ENCODE peak calls at places on chromosomes 12 and 14, in seven cellular contexts. One of them, this sample, is unnamed.

GRCh38 chr14:93011650-93012317 is 88.8 kb downstream of the CHGA start:
- DNase-seq in CD4-positive, alpha-beta memory T cell: no peak
- DNase-seq in IMR-90: no peak
- DNase-seq in lung: no peak
- DNase-seq in fibroblast of lung: no peak
- DNase-seq in uterus: no peak
- DNase-seq in HAP-1: no peak
- DNase-seq in this sample: no peak

GRCh38 chr12:56529656-56530055 is 8.0 kb downstream of the RBMS2 start:
- DNase-seq in uterus: no peak
- DNase-seq in IMR-90: no peak
- DNase-seq in HAP-1: no peak
- DNase-seq in lung: no peak
- DNase-seq in fibroblast of lung: peak; percentile 54
- DNase-seq in CD4-positive, alpha-beta memory T cell: no peak
- DNase-seq in this sample: no peak

GRCh38 chr12:53623526-53623925 is 2.7 kb downstream of the ATF7 start:
- DNase-seq in lung: no peak
- DNase-seq in fibroblast of lung: peak; percentile 70
- DNase-seq in IMR-90: peak; percentile 66
- DNase-seq in CD4-positive, alpha-beta memory T cell: no peak
- DNase-seq in uterus: no peak
- DNase-seq in HAP-1: peak; percentile 27
- DNase-seq in this sample: no peak

GRCh38 chr12:86261142-86261541 is 5.0 kb upstream of the MGAT4C start:
- DNase-seq in IMR-90: peak; percentile 41
- DNase-seq in HAP-1: no peak
- DNase-seq in fibroblast of lung: peak; percentile 70
- DNase-seq in uterus: no peak
- DNase-seq in CD4-positive, alpha-beta memory T cell: no peak
- DNase-seq in lung: no peak
- DNase-seq in this sample: no peak

GRCh38 chr12:27619308-27619707 is 76.9 kb upstream of the REP15 start:
- DNase-seq in lung: no peak
- DNase-seq in HAP-1: no peak
- DNase-seq in uterus: no peak
- DNase-seq in fibroblast of lung: peak; percentile 77
- DNase-seq in IMR-90: peak; percentile 90
- DNase-seq in CD4-positive, alpha-beta memory T cell: no peak
- DNase-seq in this sample: no peak

GRCh38 chr12:66232258-66232657 is 43.2 kb downstream of the IRAK3 start:
- DNase-seq in HAP-1: no peak
- DNase-seq in uterus: no peak
- DNase-seq in lung: no peak
- DNase-seq in IMR-90: no peak
- DNase-seq in CD4-positive, alpha-beta memory T cell: no peak
- DNase-seq in fibroblast of lung: no peak
- DNase-seq in this sample: no peak

GRCh38 chr14:105414456-105415371 is 4.9 kb upstream of the MTA1 start:
- DNase-seq in lung: peak; percentile 55
- DNase-seq in IMR-90: peak; percentile 52
- DNase-seq in uterus: peak; percentile 64
- DNase-seq in HAP-1: peak; percentile 57
- DNase-seq in CD4-positive, alpha-beta memory T cell: peak; percentile 56
- DNase-seq in fibroblast of lung: peak; percentile 63
- DNase-seq in this sample: peak; percentile 82

GRCh38 chr12:2034633-2035420 is 18.0 kb upstream of the CACNA1C start:
- DNase-seq in lung: peak; percentile 81
- DNase-seq in CD4-positive, alpha-beta memory T cell: peak; percentile 74
- DNase-seq in IMR-90: peak; percentile 66
- DNase-seq in HAP-1: peak; percentile 76
- DNase-seq in uterus: peak; percentile 88
- DNase-seq in fibroblast of lung: peak; percentile 77
- DNase-seq in this sample: peak; percentile 72

GRCh38 chr12:113222730-113223531 is 1.7 kb downstream of the TPCN1 start:
- DNase-seq in fibroblast of lung: peak; percentile 96
- DNase-seq in uterus: peak; percentile 77
- DNase-seq in IMR-90: peak; percentile 92
- DNase-seq in CD4-positive, alpha-beta memory T cell: no peak
- DNase-seq in lung: peak; percentile 72
- DNase-seq in HAP-1: peak; percentile 37
- DNase-seq in this sample: peak; percentile 83

GRCh38 chr12:31768046-31768445 is 39.2 kb upstream of the AMN1 start:
- DNase-seq in CD4-positive, alpha-beta memory T cell: no peak
- DNase-seq in lung: no peak
- DNase-seq in uterus: no peak
- DNase-seq in IMR-90: no peak
- DNase-seq in fibroblast of lung: no peak
- DNase-seq in HAP-1: no peak
- DNase-seq in this sample: no peak

GRCh38 chr12:4012977-4013968 is 140.1 kb upstream of the PARP11 start:
- DNase-seq in lung: no peak
- DNase-seq in IMR-90: no peak
- DNase-seq in HAP-1: no peak
- DNase-seq in CD4-positive, alpha-beta memory T cell: no peak
- DNase-seq in uterus: no peak
- DNase-seq in fibroblast of lung: no peak
- DNase-seq in this sample: no peak

GRCh38 chr14:35416108-35416750 is 11.7 kb upstream of the NFKBIA start:
- DNase-seq in CD4-positive, alpha-beta memory T cell: peak; percentile 91
- DNase-seq in lung: no peak
- DNase-seq in uterus: no peak
- DNase-seq in IMR-90: no peak
- DNase-seq in HAP-1: no peak
- DNase-seq in fibroblast of lung: no peak
- DNase-seq in this sample: no peak

GRCh38 chr14:30990766-30991165 is 34.7 kb upstream of the AP4S1 start:
- DNase-seq in fibroblast of lung: peak; percentile 37
- DNase-seq in uterus: no peak
- DNase-seq in HAP-1: no peak
- DNase-seq in IMR-90: peak; percentile 54
- DNase-seq in lung: no peak
- DNase-seq in CD4-positive, alpha-beta memory T cell: no peak
- DNase-seq in this sample: no peak

GRCh38 chr12:89405626-89406342 is 53.5 kb upstream of the DUSP6 start:
- DNase-seq in CD4-positive, alpha-beta memory T cell: no peak
- DNase-seq in uterus: no peak
- DNase-seq in IMR-90: no peak
- DNase-seq in HAP-1: no peak
- DNase-seq in fibroblast of lung: no peak
- DNase-seq in lung: no peak
- DNase-seq in this sample: no peak

GRCh38 chr12:70319632-70320031 is 46.5 kb upstream of the KCNMB4 start:
- DNase-seq in IMR-90: no peak
- DNase-seq in CD4-positive, alpha-beta memory T cell: no peak
- DNase-seq in HAP-1: no peak
- DNase-seq in fibroblast of lung: no peak
- DNase-seq in lung: no peak
- DNase-seq in uterus: no peak
- DNase-seq in this sample: no peak

GRCh38 chr12:70314145-70314544 is 51.9 kb upstream of the KCNMB4 start:
- DNase-seq in HAP-1: no peak
- DNase-seq in IMR-90: no peak
- DNase-seq in uterus: no peak
- DNase-seq in fibroblast of lung: no peak
- DNase-seq in CD4-positive, alpha-beta memory T cell: no peak
- DNase-seq in lung: no peak
- DNase-seq in this sample: no peak

GRCh38 chr12:70321182-70321581 is 44.9 kb upstream of the KCNMB4 start:
- DNase-seq in HAP-1: no peak
- DNase-seq in CD4-positive, alpha-beta memory T cell: no peak
- DNase-seq in fibroblast of lung: no peak
- DNase-seq in IMR-90: no peak
- DNase-seq in uterus: no peak
- DNase-seq in lung: no peak
- DNase-seq in this sample: no peak

DNA sequence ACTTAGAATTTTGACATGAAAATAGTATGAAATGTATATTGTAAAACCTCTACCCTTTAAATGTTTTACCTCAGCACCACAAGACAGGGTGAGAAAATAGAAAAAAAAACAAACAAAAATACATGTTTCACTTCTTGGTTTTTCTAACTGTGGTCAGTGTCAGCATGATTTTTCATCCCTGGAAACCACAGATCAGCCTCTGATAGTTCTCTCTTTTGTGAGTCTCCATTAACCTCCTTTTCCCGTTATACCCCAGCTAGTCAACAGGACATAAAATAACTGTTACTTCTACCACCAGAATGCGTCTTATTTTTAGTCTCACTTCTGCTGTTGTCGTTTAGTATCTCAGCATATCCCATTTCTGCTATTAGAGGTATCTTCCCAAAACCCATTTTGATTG is 48.3 kb upstream of the KCNMB4 start:
- DNase-seq in IMR-90: no peak
- DNase-seq in uterus: no peak
- DNase-seq in HAP-1: no peak
- DNase-seq in fibroblast of lung: no peak
- DNase-seq in CD4-positive, alpha-beta memory T cell: no peak
- DNase-seq in lung: no peak
- DNase-seq in this sample: no peak
- H3K4me1 ChIP-seq in IMR-90: no peaks in the 10 kb centered on the region
- H3K4me1 ChIP-seq in uterus: no peaks in the 10 kb centered on the region
- H3K4me1 ChIP-seq in HAP-1: no peaks in the 10 kb centered on the region
- H3K4me1 ChIP-seq in fibroblast of lung: no peaks in the 10 kb centered on the region
- H3K4me1 ChIP-seq in CD4-positive, alpha-beta memory T cell: peaks cover 19% of the 10 kb centered on the region
- H3K4me1 ChIP-seq in lung: no peaks in the 10 kb centered on the region
- H3K4me1 ChIP-seq in this sample: no peaks in the 10 kb centered on the region

GRCh38 chr14:68945190-68945584 is 33.9 kb downstream of the ACTN1 start:
- DNase-seq in CD4-positive, alpha-beta memory T cell: no peak
- DNase-seq in IMR-90: no peak
- DNase-seq in HAP-1: no peak
- DNase-seq in lung: no peak
- DNase-seq in fibroblast of lung: no peak
- DNase-seq in uterus: no peak
- DNase-seq in this sample: no peak
- H3K4me1 ChIP-seq in CD4-positive, alpha-beta memory T cell: peaks cover 15% of the 10 kb centered on the region
- H3K4me1 ChIP-seq in IMR-90: peaks cover 74% of the 10 kb centered on the region
- H3K4me1 ChIP-seq in HAP-1: peaks cover 9% of the 10 kb centered on the region
- H3K4me1 ChIP-seq in lung: peaks cover 41% of the 10 kb centered on the region
- H3K4me1 ChIP-seq in fibroblast of lung: peaks cover 58% of the 10 kb centered on the region
- H3K4me1 ChIP-seq in uterus: peaks cover 17% of the 10 kb centered on the region
- H3K4me1 ChIP-seq in this sample: no peaks in the 10 kb centered on the region

GRCh38 chr12:46659844-46660243 is 166.0 kb downstream of the SLC38A4 start:
- DNase-seq in CD4-positive, alpha-beta memory T cell: no peak
- DNase-seq in uterus: no peak
- DNase-seq in IMR-90: no peak
- DNase-seq in HAP-1: no peak
- DNase-seq in fibroblast of lung: no peak
- DNase-seq in lung: no peak
- DNase-seq in this sample: no peak

GRCh38 chr12:46660276-46660675 is 165.5 kb downstream of the SLC38A4 start:
- DNase-seq in fibroblast of lung: peak; percentile 56
- DNase-seq in HAP-1: no peak
- DNase-seq in lung: no peak
- DNase-seq in IMR-90: peak; percentile 30
- DNase-seq in uterus: no peak
- DNase-seq in CD4-positive, alpha-beta memory T cell: no peak
- DNase-seq in this sample: no peak

GRCh38 chr12:46659032-46659703 is 166.6 kb downstream of the SLC38A4 start:
- DNase-seq in uterus: no peak
- DNase-seq in CD4-positive, alpha-beta memory T cell: no peak
- DNase-seq in fibroblast of lung: peak; percentile 42
- DNase-seq in HAP-1: no peak
- DNase-seq in lung: no peak
- DNase-seq in IMR-90: peak; percentile 36
- DNase-seq in this sample: no peak

GRCh38 chr12:46661161-46661845 is 164.5 kb downstream of the SLC38A4 start:
- DNase-seq in lung: no peak
- DNase-seq in uterus: peak; percentile 50
- DNase-seq in fibroblast of lung: peak; percentile 96
- DNase-seq in IMR-90: peak; percentile 95
- DNase-seq in HAP-1: peak; percentile 44
- DNase-seq in CD4-positive, alpha-beta memory T cell: no peak
- DNase-seq in this sample: no peak

GRCh38 chr12:46660719-46661118 is 165.1 kb downstream of the SLC38A4 start:
- DNase-seq in HAP-1: no peak
- DNase-seq in uterus: no peak
- DNase-seq in lung: no peak
- DNase-seq in CD4-positive, alpha-beta memory T cell: no peak
- DNase-seq in fibroblast of lung: peak; percentile 80
- DNase-seq in IMR-90: peak; percentile 61
- DNase-seq in this sample: no peak
- H3K4me1 ChIP-seq in HAP-1: peaks cover 13% of the 10 kb centered on the region
- H3K4me1 ChIP-seq in uterus: peaks cover 32% of the 10 kb centered on the region
- H3K4me1 ChIP-seq in lung: no peaks in the 10 kb centered on the region
- H3K4me1 ChIP-seq in CD4-positive, alpha-beta memory T cell: peaks cover 14% of the 10 kb centered on the region
- H3K4me1 ChIP-seq in fibroblast of lung: peaks cover 42% of the 10 kb centered on the region
- H3K4me1 ChIP-seq in IMR-90: peaks cover 29% of the 10 kb centered on the region
- H3K4me1 ChIP-seq in this sample: no peaks in the 10 kb centered on the region

GRCh38 chr12:50573271-50573670 is 68.5 kb downstream of the DIP2B start:
- DNase-seq in IMR-90: no peak
- DNase-seq in CD4-positive, alpha-beta memory T cell: no peak
- DNase-seq in lung: no peak
- DNase-seq in fibroblast of lung: no peak
- DNase-seq in uterus: no peak
- DNase-seq in HAP-1: no peak
- DNase-seq in this sample: no peak

GRCh38 chr12:50572275-50572674 is 67.5 kb downstream of the DIP2B start:
- DNase-seq in HAP-1: peak; percentile 63
- DNase-seq in CD4-positive, alpha-beta memory T cell: no peak
- DNase-seq in IMR-90: peak; percentile 89
- DNase-seq in uterus: peak; percentile 40
- DNase-seq in fibroblast of lung: peak; percentile 94
- DNase-seq in lung: no peak
- DNase-seq in this sample: no peak

GRCh38 chr12:50569876-50570275 is 65.1 kb downstream of the DIP2B start:
- DNase-seq in HAP-1: no peak
- DNase-seq in IMR-90: peak; percentile 33
- DNase-seq in fibroblast of lung: no peak
- DNase-seq in uterus: no peak
- DNase-seq in CD4-positive, alpha-beta memory T cell: no peak
- DNase-seq in lung: no peak
- DNase-seq in this sample: no peak

GRCh38 chr12:50572760-50573159 is 68.0 kb downstream of the DIP2B start:
- DNase-seq in CD4-positive, alpha-beta memory T cell: no peak
- DNase-seq in fibroblast of lung: no peak
- DNase-seq in lung: no peak
- DNase-seq in IMR-90: no peak
- DNase-seq in HAP-1: no peak
- DNase-seq in uterus: no peak
- DNase-seq in this sample: no peak

DNA sequence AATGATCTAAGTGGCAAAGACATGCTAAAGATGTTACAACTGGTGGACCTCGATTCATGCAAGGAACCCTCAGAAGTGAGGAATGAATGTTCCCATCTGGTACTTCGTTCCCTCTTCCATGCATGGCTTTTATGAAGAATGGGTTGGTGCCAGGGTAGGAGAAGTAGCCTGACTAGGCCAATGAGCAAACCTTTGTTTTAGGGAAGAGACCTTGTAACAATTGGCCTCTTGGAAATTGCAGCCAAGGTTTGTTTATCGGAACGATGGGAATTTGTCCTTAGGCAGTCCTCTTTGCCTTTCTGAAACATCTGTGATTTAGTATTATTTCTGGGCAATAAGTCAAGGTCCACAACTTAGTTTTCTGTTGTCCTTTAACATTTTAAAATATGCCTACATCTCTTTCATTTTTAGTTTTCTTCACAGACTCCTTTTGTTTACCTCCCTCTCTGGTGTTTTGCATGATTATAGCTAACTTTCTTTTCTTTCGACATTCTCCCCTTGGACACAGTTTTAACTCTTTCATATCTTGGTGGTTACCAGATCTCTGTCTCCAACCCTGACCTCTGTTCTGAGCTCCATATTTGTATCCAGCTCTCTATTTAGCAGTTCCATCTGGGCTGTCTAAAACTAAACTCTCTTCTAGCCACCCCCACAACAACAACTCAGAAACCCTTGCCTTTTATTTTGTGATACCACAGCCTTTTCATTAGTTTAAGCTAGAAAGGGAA is 70.0 kb downstream of the DIP2B start:
- DNase-seq in uterus: no peak
- DNase-seq in lung: no peak
- DNase-seq in CD4-positive, alpha-beta memory T cell: no peak
- DNase-seq in HAP-1: peak; percentile 87
- DNase-seq in fibroblast of lung: peak; percentile 79
- DNase-seq in IMR-90: peak; percentile 32
- DNase-seq in this sample: no peak
- H3K4me1 ChIP-seq in uterus: peaks cover 19% of the 10 kb centered on the region
- H3K4me1 ChIP-seq in lung: peaks cover 8% of the 10 kb centered on the region
- H3K4me1 ChIP-seq in CD4-positive, alpha-beta memory T cell: peaks cover 6% of the 10 kb centered on the region
- H3K4me1 ChIP-seq in HAP-1: peaks cover 39% of the 10 kb centered on the region
- H3K4me1 ChIP-seq in fibroblast of lung: peaks cover 23% of the 10 kb centered on the region
- H3K4me1 ChIP-seq in IMR-90: peaks cover 20% of the 10 kb centered on the region
- H3K4me1 ChIP-seq in this sample: no peaks in the 10 kb centered on the region

This sample was measured in right atrium auricular region.